ENCODE peak calls at places on chromosome 17, in ten cellular contexts. A is GM13976, O is astrocyte, H is progenitor cell of endocrine pancreas, J is thoracic aorta, Y is endothelial cell, X is WTC11, E is colonic mucosa, W is mammary epithelial cell, N is psoas muscle. Z is an unnamed sample.

GRCh38 chr17:21286771-21287702 is 2.5 kb downstream of the MAP2K3 start:
- DNase-seq in J (no peak), O (no peak), W (peak), Y (no peak), E (peak), X (no peak), N (no peak), H (no peak), A (peak), Z (no peak)

GRCh38 chr17:38741853-38742421 is 6.2 kb downstream of the PCGF2 start:
- DNase-seq in O (no peak), A (no peak), J (no peak), N (peak), E (peak), Y (no peak), X (no peak), H (no peak), W (peak), Z (no peak)

GRCh38 chr17:43902190-43902589 is 5.1 kb downstream of the MPP2 start:
- DNase-seq in E (no peak), W (no peak), O (no peak), H (no peak), Y (no peak), X (no peak), N (no peak), J (no peak), A (no peak), Z (no peak)

GRCh38 chr17:43987131-43988021 is 17.0 kb upstream of the NAGS start:
- DNase-seq in H (no peak), E (no peak), N (no peak), W (no peak), J (no peak), X (no peak), A (no peak), Y (no peak), O (no peak), Z (no peak)

GRCh38 chr17:82752371-82753200 is 721 bp downstream of the TBCD start:
- DNase-seq in E (peak), Y (peak), H (no peak), W (peak), A (peak), X (no peak), N (peak), O (peak), J (no peak), Z (no peak)

GRCh38 chr17:41801374-41802062 is 10.2 kb downstream of the P3H4 start:
- DNase-seq in Y (peak), W (peak), J (peak), O (peak), H (peak), X (peak), N (peak), A (peak), E (peak), Z (peak)

GRCh38 chr17:34633351-34633750 is 54.0 kb downstream of the TMEM132E start:
- DNase-seq in N (no peak), X (peak), Y (no peak), O (no peak), A (no peak), J (no peak), E (no peak), H (no peak), W (no peak), Z (no peak)

GRCh38 chr17:64025732-64026294 is 5.4 kb upstream of the ICAM2 start:
- DNase-seq in O (peak), H (peak), E (peak), Y (peak), W (peak), X (peak), N (peak), A (peak), J (peak), Z (peak)

GRCh38 chr17:7988750-7989178 is 13.7 kb upstream of the GUCY2D start:
- DNase-seq in Y (peak), H (no peak), J (peak), E (peak), O (peak), A (peak), W (peak), X (no peak), N (no peak), Z (peak)

GRCh38 chr17:48719642-48720262 is 2.6 kb downstream of the PRAC1 start:
- DNase-seq in A (no peak), N (no peak), J (no peak), Y (no peak), W (no peak), O (no peak), H (no peak), E (peak), X (peak), Z (no peak)

GRCh38 chr17:40295471-40296457 is 8.1 kb downstream of the CDC6 start:
- DNase-seq in A (no peak), E (no peak), H (no peak), X (no peak), W (no peak), J (no peak), Y (no peak), N (no peak), O (no peak), Z (no peak)

GRCh38 chr17:78133971-78134898 is 3.7 kb downstream of the TMC8 start:
- DNase-seq in H (peak), N (no peak), X (peak), Y (peak), A (no peak), J (no peak), W (no peak), O (no peak), E (peak), Z (no peak)

GRCh38 chr17:81189670-81190530 is 23.9 kb upstream of the AATK start:
- DNase-seq in Y (peak), W (no peak), J (no peak), E (no peak), H (no peak), O (no peak), A (no peak), X (peak), N (peak), Z (no peak)
- TF ChIP-seq CTCF in Y (no peak), W (no peak), J (no peak), E (no peak), H (peak), O (no peak), A (no peak), X (no peak), N (no peak), Z (no peak)

DNA sequence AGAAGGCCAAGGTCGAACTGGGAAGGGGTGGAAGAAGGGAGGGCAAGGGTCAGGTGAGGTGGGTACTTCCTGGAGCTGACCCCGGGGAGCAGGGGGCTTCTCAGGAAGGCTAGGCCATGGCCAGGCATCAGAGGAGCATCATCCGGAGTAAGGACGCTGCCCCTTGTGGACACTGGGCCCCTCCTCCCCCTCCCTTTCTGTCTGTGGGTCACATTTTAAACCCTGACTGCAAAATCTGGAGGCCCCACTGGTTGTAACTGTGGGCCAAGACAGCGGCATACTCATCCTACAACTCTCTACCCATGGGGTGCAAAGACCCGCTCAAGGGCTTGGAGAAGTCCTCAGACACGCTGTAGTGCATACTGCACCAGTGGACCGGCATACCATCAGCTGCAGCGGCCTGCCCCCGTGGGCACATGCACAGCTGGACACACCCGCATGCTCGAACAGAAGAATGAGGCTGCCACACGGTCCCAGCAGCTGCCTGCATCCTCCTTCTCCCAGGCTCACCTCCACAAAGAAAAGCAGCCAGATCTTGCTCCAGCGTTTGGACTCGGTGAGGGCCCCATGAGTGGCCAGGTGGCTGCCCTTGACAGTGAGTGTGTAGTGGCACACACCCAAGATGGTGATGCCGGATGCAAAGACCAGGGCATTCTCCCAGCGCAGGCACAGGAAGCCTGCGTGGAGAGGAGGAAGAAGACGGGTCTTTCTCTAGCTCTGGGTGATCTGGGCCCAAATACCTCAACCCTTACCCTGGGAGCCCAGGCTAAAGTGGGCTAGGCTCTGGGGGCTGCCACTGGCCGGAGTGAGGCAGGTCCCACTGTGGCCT is 1.2 kb downstream of the FADS6 start:
- DNase-seq in E (no peak), A (no peak), X (no peak), Y (no peak), N (no peak), J (no peak), H (no peak), O (no peak), W (no peak), Z (no peak)
- TF ChIP-seq CTCF in E (no peak), A (no peak), X (no peak), Y (no peak), N (no peak), J (no peak), H (no peak), O (no peak), W (no peak), Z (no peak)

DNA sequence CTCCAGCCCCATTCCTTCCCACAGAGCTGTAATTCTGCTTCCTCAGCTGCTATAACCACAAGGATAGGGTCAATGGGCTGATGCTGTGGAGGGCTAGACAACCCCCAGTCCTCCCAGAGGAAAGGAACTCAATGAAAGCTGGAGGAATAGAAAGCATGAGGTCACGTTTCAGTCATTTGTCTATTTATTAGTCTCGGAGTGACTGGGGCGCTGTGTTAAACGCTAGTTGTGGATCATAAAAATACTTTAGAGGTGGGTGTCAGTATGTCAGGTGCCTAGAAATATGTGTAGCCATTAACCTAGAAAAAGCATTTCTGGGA is 791 bp upstream of the CCL3L1 start:
- DNase-seq in A (no peak), O (no peak), J (no peak), W (no peak), E (no peak), Y (no peak), H (no peak), X (no peak), N (no peak), Z (no peak)
- TF ChIP-seq CTCF in A (no peak), O (no peak), J (no peak), W (no peak), E (no peak), Y (no peak), H (no peak), X (no peak), N (no peak), Z (no peak)

GRCh38 chr17:31702040-31702439 is 157.0 kb downstream of the COPRS start:
- DNase-seq in W (no peak), O (no peak), J (no peak), X (no peak), A (no peak), Y (no peak), E (no peak), N (no peak), H (no peak), Z (no peak)

GRCh38 chr17:31697838-31698237 is 161.2 kb downstream of the COPRS start:
- DNase-seq in O (no peak), E (no peak), A (no peak), Y (no peak), X (no peak), H (no peak), W (no peak), N (no peak), J (no peak), Z (no peak)

GRCh38 chr17:31699281-31699680 is 159.8 kb downstream of the COPRS start:
- DNase-seq in A (no peak), W (peak), N (no peak), E (peak), H (no peak), Y (no peak), O (peak), X (no peak), J (no peak), Z (no peak)

GRCh38 chr17:31698751-31699150 is 160.3 kb downstream of the COPRS start:
- DNase-seq in E (no peak), X (no peak), J (no peak), N (no peak), A (no peak), Y (no peak), W (no peak), H (no peak), O (no peak), Z (no peak)

GRCh38 chr17:31700973-31701372 is 158.1 kb downstream of the COPRS start:
- DNase-seq in W (no peak), A (no peak), N (no peak), J (no peak), H (no peak), Y (no peak), X (no peak), E (no peak), O (no peak), Z (no peak)
- TF ChIP-seq CTCF in W (no peak), A (no peak), N (no peak), J (no peak), H (no peak), Y (no peak), X (no peak), E (no peak), O (no peak), Z (no peak)

GRCh38 chr17:75059369-75060345 is 12.6 kb downstream of the KCTD2 start:
- DNase-seq in H (no peak), E (no peak), X (no peak), O (no peak), Y (no peak), W (no peak), N (no peak), J (no peak), A (peak), Z (peak)
- TF ChIP-seq CTCF in H (no peak), E (no peak), X (no peak), O (peak), Y (no peak), W (peak), N (peak), J (no peak), A (peak), Z (peak)

DNA sequence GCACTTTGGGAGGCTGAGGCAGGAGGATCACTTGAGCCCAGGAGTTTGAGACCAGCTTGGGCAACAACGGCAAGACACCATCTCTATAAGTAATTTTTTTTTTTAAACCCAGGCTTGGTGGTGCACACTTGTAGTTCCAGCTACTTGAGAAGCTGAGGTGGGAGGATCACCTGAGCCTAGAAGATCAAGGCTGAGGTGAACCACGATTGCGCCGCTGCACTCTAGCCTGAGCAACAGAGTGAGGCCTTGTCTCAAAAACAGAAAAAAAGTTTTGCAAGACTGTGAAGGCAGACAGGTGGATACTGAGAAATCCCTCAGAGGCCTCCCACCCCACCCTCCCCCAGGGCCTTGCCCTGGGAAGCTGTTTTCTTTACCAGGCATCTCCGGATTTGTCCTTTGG is 125.4 kb downstream of the MGAT5B start:
- DNase-seq in A (no peak), W (no peak), Y (no peak), O (no peak), H (no peak), E (no peak), J (no peak), N (no peak), X (no peak), Z (no peak)
- TF ChIP-seq CTCF in A (no peak), W (no peak), Y (no peak), O (no peak), H (no peak), E (no peak), J (no peak), N (no peak), X (no peak), Z (no peak)

GRCh38 chr17:16915752-16916556 is 56.0 kb downstream of the TNFRSF13B start:
- DNase-seq in E (peak), Y (peak), W (peak), O (no peak), A (peak), H (peak), J (no peak), N (no peak), X (peak), Z (peak)
- TF ChIP-seq CTCF in E (peak), Y (peak), W (peak), O (peak), A (peak), H (peak), J (no peak), N (peak), X (no peak), Z (peak)